ENCODE peak calls at places on chromosomes 16 and 17, in four cellular contexts. One of them, this sample, is unnamed.

GRCh38 chr17:7060165-7060890 is 16.4 kb upstream of the SLC16A11 start:
- DNase-seq in uterus: no peak
- DNase-seq in pancreas: no peak
- DNase-seq in Ammon's horn: no peak
- DNase-seq in this sample: no peak

GRCh38 chr17:7294614-7295153 is at the start of gene YBX2:
- DNase-seq in Ammon's horn: peak; percentile 30
- DNase-seq in uterus: peak; percentile 61
- DNase-seq in pancreas: peak; percentile 89
- DNase-seq in this sample: peak; percentile 66

GRCh38 chr17:80771612-80772005 is 220.0 kb upstream of the CHMP6 start:
- DNase-seq in uterus: no peak
- DNase-seq in pancreas: no peak
- DNase-seq in Ammon's horn: no peak
- DNase-seq in this sample: no peak

GRCh38 chr16:11655655-11656054 is 12.6 kb upstream of the SNN start:
- DNase-seq in pancreas: no peak
- DNase-seq in Ammon's horn: no peak
- DNase-seq in uterus: no peak
- DNase-seq in this sample: no peak

GRCh38 chr16:19785081-19785480 is 67.0 kb downstream of the IQCK start:
- DNase-seq in uterus: no peak
- DNase-seq in pancreas: no peak
- DNase-seq in Ammon's horn: no peak
- DNase-seq in this sample: no peak

GRCh38 chr16:69307091-69307490 is 4.1 kb upstream of the VPS4A start:
- DNase-seq in pancreas: no peak
- DNase-seq in uterus: no peak
- DNase-seq in Ammon's horn: no peak
- DNase-seq in this sample: no peak

GRCh38 chr17:43530303-43531081 is 15.6 kb downstream of the ETV4 start:
- DNase-seq in Ammon's horn: no peak
- DNase-seq in uterus: peak; percentile 73
- DNase-seq in pancreas: peak; percentile 70
- DNase-seq in this sample: no peak

GRCh38 chr16:15949210-15950166 is at the start of gene ABCC1:
- DNase-seq in Ammon's horn: peak; percentile 25
- DNase-seq in pancreas: peak; percentile 81
- DNase-seq in uterus: peak; percentile 39
- DNase-seq in this sample: peak; percentile 50

GRCh38 chr17:41965694-41966375 is 760 bp upstream of the CNP start:
- DNase-seq in uterus: peak; percentile 55
- DNase-seq in Ammon's horn: peak; percentile 37
- DNase-seq in pancreas: peak; percentile 80
- DNase-seq in this sample: peak; percentile 48

GRCh38 chr16:84726670-84727467 is 27.1 kb downstream of the USP10 start:
- DNase-seq in uterus: no peak
- DNase-seq in pancreas: no peak
- DNase-seq in Ammon's horn: peak; percentile 43
- DNase-seq in this sample: no peak

This sample was measured in T-helper 9 cell.